ENCODE peak calls at places on chromosomes 7 and 10, in seven cellular contexts. L, R, Q, G, P, E and K are unnamed samples. For H3K9me2 and H3K36me3, the result is how much of the 10 kb centered on the place peaks cover.

GRCh38 chr10:15374156-15374555 is 3.1 kb upstream of the FAM171A1 start:
- DNase-seq in L (no peak), R (peak), Q (no peak), G (peak), P (no peak), E (no peak), K (no peak)

GRCh38 chr7:104252409-104253134 is 44.8 kb upstream of the ORC5 start:
- DNase-seq in L (no peak), R (no peak), Q (no peak), G (peak), P (peak), E (peak), K (no peak)

GRCh38 chr7:16071246-16071857 is 350.0 kb downstream of the CRPPA start:
- DNase-seq in L (peak), R (peak), Q (peak), G (peak), P (peak), E (peak), K (peak)

GRCh38 chr10:35127289-35127891 is 744 bp downstream of the CREM start:
- DNase-seq in L (peak), R (peak), Q (peak), G (peak), P (peak), E (no peak), K (peak)

GRCh38 chr7:128030263-128030998 is 806 bp downstream of the LRRC4 start:
- DNase-seq in L (no peak), R (no peak), Q (no peak), G (peak), P (no peak), E (no peak), K (no peak)

GRCh38 chr10:11260136-11260535 is 242.5 kb downstream of the CELF2 start:
- DNase-seq in L (no peak), R (peak), Q (no peak), G (no peak), P (no peak), E (no peak), K (peak)

GRCh38 chr7:105565190-105565589 is 16.1 kb downstream of the EFCAB10 start:
- DNase-seq in L (no peak), R (no peak), Q (no peak), G (no peak), P (no peak), E (no peak), K (no peak)

GRCh38 chr10:108082596-108082995 is 918.1 kb upstream of the SORCS1 start:
- DNase-seq in L (no peak), R (no peak), Q (no peak), G (no peak), P (no peak), E (no peak), K (no peak)

GRCh38 chr10:15329437-15329836 is 41.7 kb downstream of the FAM171A1 start:
- DNase-seq in L (no peak), R (no peak), Q (no peak), G (no peak), P (no peak), E (no peak), K (no peak)

GRCh38 chr10:30639946-30640786 is 10.6 kb upstream of the LYZL2 start:
- DNase-seq in L (no peak), R (peak), Q (peak), G (peak), P (peak), E (peak), K (peak)

GRCh38 chr7:23470290-23471089 is at the start of gene IGF2BP3:
- DNase-seq in L (peak), R (peak), Q (peak), G (peak), P (peak), E (peak), K (peak)

GRCh38 chr10:17067549-17068264 is 61.9 kb downstream of the CUBN start:
- DNase-seq in L (no peak), R (no peak), Q (no peak), G (no peak), P (no peak), E (no peak), K (no peak)

GRCh38 chr7:122675011-122675410 is 23.9 kb downstream of the RNF133 start:
- DNase-seq in L (no peak), R (no peak), Q (no peak), G (no peak), P (peak), E (no peak), K (no peak)

GRCh38 chr7:133858311-133858710 is 268.8 kb upstream of the LRGUK start:
- DNase-seq in L (no peak), R (no peak), Q (no peak), G (no peak), P (no peak), E (no peak), K (no peak)

GRCh38 chr7:121307021-121307575 is 21.7 kb upstream of the WNT16 start:
- DNase-seq in L (no peak), R (no peak), Q (no peak), G (no peak), P (no peak), E (no peak), K (no peak)

GRCh38 chr7:28921822-28922221 is 36.3 kb downstream of the TRIL start:
- DNase-seq in L (peak), R (peak), Q (peak), G (peak), P (peak), E (peak), K (peak)

GRCh38 chr7:149209518-149210269 is 14.3 kb downstream of the ZNF282 start:
- DNase-seq in L (peak), R (peak), Q (peak), G (peak), P (peak), E (peak), K (peak)

GRCh38 chr10:90856964-90857634 is 740 bp downstream of the HTR7 start:
- DNase-seq in L (no peak), R (no peak), Q (no peak), G (peak), P (no peak), E (no peak), K (no peak)

GRCh38 chr7:26375604-26376207 is 84.0 kb downstream of the SNX10 start:
- DNase-seq in L (peak), R (no peak), Q (no peak), G (peak), P (no peak), E (no peak), K (peak)

GRCh38 chr10:47190301-47190700 is 109.7 kb upstream of the GDF10 start:
- DNase-seq in L (no peak), R (no peak), Q (no peak), G (no peak), P (peak), E (no peak), K (no peak)

GRCh38 chr10:109892087-109892486 is 31.2 kb downstream of the XPNPEP1 start:
- DNase-seq in L (no peak), R (no peak), Q (no peak), G (no peak), P (no peak), E (no peak), K (no peak)

GRCh38 chr10:65843203-65843602 is 1082.6 kb upstream of the LRRTM3 start:
- DNase-seq in L (no peak), R (no peak), Q (no peak), G (no peak), P (no peak), E (no peak), K (no peak)

GRCh38 chr7:19377611-19378339 is 232.6 kb upstream of the FERD3L start:
- DNase-seq in L (no peak), R (no peak), Q (peak), G (no peak), P (peak), E (no peak), K (no peak)

DNA sequence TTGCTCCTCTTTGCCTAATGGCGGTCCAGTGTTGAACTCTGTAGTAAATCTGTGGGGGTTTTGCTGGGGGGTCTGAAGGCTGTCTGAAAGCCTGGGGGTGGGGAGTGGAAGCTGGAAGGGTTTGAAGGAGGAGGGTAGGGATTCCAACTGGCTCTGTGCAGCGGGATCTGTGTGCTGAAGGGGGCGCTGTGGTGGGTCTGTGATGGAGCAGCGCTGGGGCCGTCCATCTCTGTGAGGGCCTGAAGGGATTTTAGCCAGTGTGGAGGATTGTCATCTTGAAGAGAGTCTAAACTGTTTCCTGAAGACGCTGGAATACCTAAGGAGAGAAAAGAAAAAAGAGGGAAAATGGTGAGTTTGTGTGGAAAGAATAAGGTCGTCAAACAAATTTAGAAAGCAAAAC is 129.2 kb downstream of the STRA8 start:
- DNase-seq in L (no peak), R (no peak), Q (no peak), G (peak), P (no peak), E (no peak), K (no peak)
- H3K9me2 ChIP-seq in L (under half), R (under half), Q (under half), G (under half), P (under half), E (under half), K (under half)

GRCh38 chr10:80900661-80901060 is 363.0 kb downstream of the SH2D4B start:
- DNase-seq in L (no peak), R (no peak), Q (no peak), G (no peak), P (no peak), E (no peak), K (no peak)
- H3K36me3 ChIP-seq in L (under half), R (under half), Q (under half), G (under half), P (under half), E (under half), K (under half)

GRCh38 chr7:38367301-38367700 is 93.9 kb upstream of the TARP start:
- DNase-seq in L (no peak), R (peak), Q (no peak), G (no peak), P (no peak), E (no peak), K (peak)

GRCh38 chr7:38368191-38368605 is 94.8 kb upstream of the TARP start:
- DNase-seq in L (peak), R (peak), Q (peak), G (peak), P (peak), E (peak), K (peak)

GRCh38 chr7:38374507-38374906 is 101.1 kb upstream of the TARP start:
- DNase-seq in L (no peak), R (peak), Q (peak), G (peak), P (peak), E (no peak), K (peak)

GRCh38 chr7:38373155-38373554 is 99.7 kb upstream of the TARP start:
- DNase-seq in L (no peak), R (no peak), Q (no peak), G (no peak), P (no peak), E (no peak), K (no peak)

GRCh38 chr7:38369816-38370493 is 96.5 kb upstream of the TARP start:
- DNase-seq in L (peak), R (peak), Q (peak), G (peak), P (peak), E (peak), K (peak)
- H3K27ac ChIP-seq in L (no peak), R (peak), Q (no peak), G (no peak), P (no peak), E (no peak), K (no peak)

GRCh38 chr7:138138244-138138643 is 62.0 kb downstream of the AKR1D1 start:
- DNase-seq in L (no peak), R (no peak), Q (no peak), G (no peak), P (no peak), E (no peak), K (no peak)
- H3K9me2 ChIP-seq in L (under half), R (under half), Q (under half), G (under half), P (under half), E (under half), K (under half)

GRCh38 chr10:125722811-125723210 is 3.3 kb downstream of the EDRF1 start:
- DNase-seq in L (no peak), R (no peak), Q (no peak), G (no peak), P (no peak), E (no peak), K (no peak)
- H3K36me3 ChIP-seq in L (under half), R (under half), Q (under half), G (half or more), P (half or more), E (half or more), K (half or more)

GRCh38 chr7:69445549-69445948 is 152.7 kb upstream of the AUTS2 start:
- DNase-seq in L (no peak), R (no peak), Q (no peak), G (no peak), P (no peak), E (no peak), K (no peak)

GRCh38 chr7:69452797-69453196 is 145.5 kb upstream of the AUTS2 start:
- DNase-seq in L (no peak), R (no peak), Q (no peak), G (no peak), P (no peak), E (no peak), K (no peak)

GRCh38 chr7:69451715-69452114 is 146.6 kb upstream of the AUTS2 start:
- DNase-seq in L (no peak), R (no peak), Q (no peak), G (no peak), P (no peak), E (no peak), K (no peak)

GRCh38 chr7:69450436-69450835 is 147.8 kb upstream of the AUTS2 start:
- DNase-seq in L (no peak), R (no peak), Q (no peak), G (peak), P (no peak), E (no peak), K (no peak)

DNA sequence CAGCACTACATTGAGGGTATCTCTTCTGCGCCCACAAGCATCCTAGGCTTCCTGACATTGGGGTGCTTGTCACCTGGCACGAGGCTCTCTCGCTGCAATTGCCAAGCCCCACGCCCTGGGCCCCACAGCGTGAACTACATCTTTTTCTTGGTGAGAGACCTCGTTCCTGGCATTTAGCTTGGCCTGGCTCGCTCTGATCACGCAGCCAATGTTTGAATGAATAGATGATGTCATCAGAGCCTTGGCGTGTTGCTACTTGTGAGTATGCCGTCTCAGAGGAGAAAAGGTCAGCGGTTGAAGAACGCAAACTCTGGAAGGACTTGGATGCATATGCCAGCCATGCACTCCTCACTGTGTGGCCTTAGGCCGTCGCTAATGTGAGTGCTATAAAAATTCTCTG is 150.2 kb upstream of the AUTS2 start:
- DNase-seq in L (no peak), R (no peak), Q (no peak), G (no peak), P (no peak), E (no peak), K (no peak)
- H3K27ac ChIP-seq in L (no peak), R (no peak), Q (no peak), G (no peak), P (no peak), E (no peak), K (no peak)

DNA sequence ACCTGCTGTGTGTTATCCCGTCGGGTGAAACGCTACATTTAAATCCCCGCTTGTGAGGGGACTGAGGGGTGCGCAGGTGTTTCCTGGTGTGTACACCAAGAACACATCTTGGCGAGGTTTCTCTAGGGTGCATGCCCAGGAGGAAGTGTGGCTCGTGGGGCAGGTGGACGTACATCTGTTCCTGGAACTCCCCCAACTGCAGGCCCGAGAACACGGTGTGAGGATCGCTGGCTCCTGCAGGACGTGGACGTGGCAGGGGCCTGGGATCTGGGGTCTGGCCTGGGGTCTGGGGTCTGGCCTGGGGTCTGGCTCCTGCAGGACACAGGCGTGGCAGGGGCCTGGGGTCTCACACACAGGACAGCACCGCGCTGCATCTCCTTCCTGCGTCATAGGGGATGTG is 10.1 kb downstream of the KNDC1 start:
- DNase-seq in L (no peak), R (no peak), Q (no peak), G (no peak), P (no peak), E (no peak), K (no peak)
- H3K9me2 ChIP-seq in L (under half), R (under half), Q (under half), G (under half), P (under half), E (under half), K (under half)